ENCODE peak calls at places on chromosome 17, in ten cellular contexts. T is HCT116, C is omental fat pad, D is heart right ventricle, G is left lung, I is upper lobe of left lung, J is A549, X is upper lobe of right lung, L is heart left ventricle, K is HepG2. H is an unnamed sample.

GRCh38 chr17:83079766-83080616 is 582 bp downstream of the METRNL start:
- ATAC-seq in L (peak), T (peak), X (no peak), J (no peak), G (no peak), I (no peak), K (no peak), C (peak), D (no peak), H (peak)

GRCh38 chr17:17538417-17539391 is 42.5 kb upstream of the RASD1 start:
- ATAC-seq in G (peak), T (no peak), L (no peak), X (peak), J (peak), C (no peak), I (peak), K (peak), D (no peak), H (no peak)

GRCh38 chr17:15891348-15891747 is 53.6 kb upstream of the ADORA2B start:
- ATAC-seq in I (no peak), C (no peak), X (no peak), L (no peak), G (no peak), D (peak), T (no peak), K (no peak), J (no peak), H (no peak)

GRCh38 chr17:71440513-71440912 is 680.3 kb upstream of the SOX9 start:
- ATAC-seq in J (peak), C (no peak), X (no peak), L (no peak), T (peak), D (no peak), K (no peak), I (no peak), G (no peak), H (no peak)

GRCh38 chr17:77479372-77479781 is 338.6 kb downstream of the SEC14L1 start:
- ATAC-seq in L (no peak), G (no peak), X (no peak), K (no peak), T (no peak), I (no peak), D (no peak), J (no peak), C (no peak), H (no peak)

GRCh38 chr17:27529230-27529796 is 73.1 kb downstream of the KSR1 start:
- ATAC-seq in K (no peak), C (peak), D (no peak), J (peak), T (peak), G (peak), L (no peak), I (peak), X (peak), H (no peak)

GRCh38 chr17:28370744-28371103 is 617 bp upstream of the VTN start:
- ATAC-seq in C (no peak), X (no peak), I (no peak), K (no peak), T (no peak), G (no peak), J (no peak), L (no peak), D (no peak), H (no peak)

GRCh38 chr17:67993998-67994361 is 2.3 kb downstream of the C17orf58 start:
- ATAC-seq in L (peak), T (peak), C (no peak), I (no peak), G (peak), K (peak), J (peak), D (peak), X (peak), H (no peak)

GRCh38 chr17:31460226-31460721 is 68.8 kb downstream of the RAB11FIP4 start:
- ATAC-seq in K (peak), I (no peak), D (no peak), T (no peak), L (peak), G (no peak), C (no peak), X (no peak), J (no peak), H (no peak)

GRCh38 chr17:57355090-57355859 is 99.0 kb downstream of the MSI2 start:
- ATAC-seq in K (no peak), G (no peak), L (peak), C (no peak), T (no peak), D (peak), I (no peak), X (no peak), J (peak), H (no peak)

GRCh38 chr17:40316571-40317344 is 7.8 kb downstream of the RARA start:
- ATAC-seq in G (peak), C (no peak), I (peak), J (peak), X (peak), D (peak), L (peak), T (peak), K (peak), H (peak)

GRCh38 chr17:40072481-40073346 is 9.9 kb downstream of the THRA start:
- ATAC-seq in D (peak), K (peak), X (no peak), T (no peak), G (peak), C (no peak), I (no peak), J (peak), L (no peak), H (peak)

GRCh38 chr17:55238931-55239297 is 25.8 kb upstream of the HLF start:
- ATAC-seq in T (peak), K (peak), C (peak), J (peak), D (peak), G (peak), L (no peak), I (peak), X (peak), H (peak)

GRCh38 chr17:75574404-75575093 is 13.1 kb upstream of the MYO15B start:
- ATAC-seq in J (no peak), T (no peak), I (no peak), L (no peak), G (no peak), X (no peak), D (no peak), K (no peak), C (no peak), H (no peak)

GRCh38 chr17:73363788-73364522 is 52.2 kb upstream of the CDC42EP4 start:
- ATAC-seq in G (no peak), C (no peak), I (no peak), J (peak), K (peak), X (no peak), T (peak), L (no peak), D (no peak), H (no peak)

GRCh38 chr17:72122336-72122667 is 1.5 kb downstream of the SOX9 start:
- ATAC-seq in D (no peak), G (no peak), I (no peak), J (no peak), X (no peak), L (no peak), C (no peak), K (no peak), T (no peak), H (no peak)

GRCh38 chr17:15288859-15289258 is 23.7 kb upstream of the PMP22 start:
- ATAC-seq in D (no peak), X (no peak), I (no peak), T (no peak), G (no peak), L (no peak), C (no peak), J (no peak), K (no peak), H (no peak)

GRCh38 chr17:78053777-78054468 is 74.6 kb downstream of the TMC6 start:
- ATAC-seq in G (no peak), T (no peak), X (no peak), C (no peak), K (no peak), L (peak), D (no peak), I (no peak), J (no peak), H (no peak)

GRCh38 chr17:39150795-39151679 is at the start of gene PLXDC1:
- ATAC-seq in J (no peak), L (no peak), D (no peak), C (no peak), K (no peak), I (no peak), T (no peak), G (no peak), X (no peak), H (no peak)

GRCh38 chr17:54452666-54453348 is 447.8 kb upstream of the TOM1L1 start:
- ATAC-seq in K (no peak), J (no peak), T (no peak), G (no peak), D (no peak), C (peak), I (no peak), L (no peak), X (no peak), H (no peak)

GRCh38 chr17:50360716-50361115 is 12.3 kb downstream of the MRPL27 start:
- ATAC-seq in L (no peak), C (no peak), I (no peak), G (no peak), T (no peak), D (no peak), K (no peak), J (no peak), X (no peak), H (no peak)

GRCh38 chr17:76004750-76005262 is 4.2 kb downstream of the CDK3 start:
- ATAC-seq in K (no peak), L (no peak), T (no peak), C (peak), X (no peak), D (peak), J (no peak), G (no peak), I (no peak), H (no peak)

GRCh38 chr17:75861927-75862317 is 6.8 kb upstream of the WBP2 start:
- ATAC-seq in C (no peak), G (no peak), L (peak), J (peak), D (no peak), X (no peak), I (peak), K (peak), T (no peak), H (peak)

GRCh38 chr17:29929544-29930398 is at the start of gene SSH2:
- ATAC-seq in I (peak), L (peak), K (peak), G (peak), J (peak), X (peak), D (peak), C (peak), T (peak), H (peak)

GRCh38 chr17:19002805-19003542 is 1.6 kb downstream of the FAM83G start:
- ATAC-seq in G (no peak), T (no peak), K (no peak), C (no peak), J (peak), X (no peak), I (no peak), D (no peak), L (no peak), H (no peak)

GRCh38 chr17:80471922-80472321 is 4.5 kb downstream of the NPTX1 start:
- ATAC-seq in L (no peak), D (no peak), X (no peak), G (no peak), J (no peak), C (no peak), T (no peak), I (no peak), K (no peak), H (no peak)

GRCh38 chr17:17876959-17877547 is 40.3 kb upstream of the SREBF1 start:
- ATAC-seq in G (peak), K (no peak), T (no peak), L (peak), C (peak), I (peak), X (peak), J (no peak), D (peak), H (peak)

GRCh38 chr17:47830396-47830907 is 889 bp downstream of the MRPL10 start:
- ATAC-seq in I (no peak), C (no peak), T (no peak), G (no peak), L (no peak), J (no peak), X (no peak), K (no peak), D (no peak), H (no peak)

GRCh38 chr17:64974750-64975317 is 55.6 kb upstream of the LRRC37A3 start:
- ATAC-seq in X (no peak), T (peak), C (peak), K (peak), J (peak), D (no peak), G (peak), I (no peak), L (no peak), H (no peak)
- TF ChIP-seq CTCF in X (no peak), T (no peak), C (no peak), K (peak), J (no peak), D (no peak), G (no peak), I (no peak), L (no peak), H (no peak)

GRCh38 chr17:51657224-51657623 is 396.9 kb downstream of the UTP18 start:
- ATAC-seq in I (no peak), G (no peak), X (no peak), J (no peak), L (no peak), K (no peak), T (no peak), D (no peak), C (no peak), H (no peak)

GRCh38 chr17:51652529-51652928 is 392.2 kb downstream of the UTP18 start:
- ATAC-seq in J (no peak), C (no peak), D (no peak), I (no peak), G (no peak), X (no peak), K (no peak), T (no peak), L (no peak), H (no peak)

GRCh38 chr17:51650772-51651171 is 390.4 kb downstream of the UTP18 start:
- ATAC-seq in T (no peak), L (no peak), J (no peak), K (no peak), I (no peak), G (no peak), C (no peak), X (no peak), D (no peak), H (no peak)

GRCh38 chr17:51651513-51652298 is 391.4 kb downstream of the UTP18 start:
- ATAC-seq in C (peak), D (no peak), J (no peak), K (no peak), X (no peak), T (no peak), I (no peak), L (no peak), G (no peak), H (no peak)

GRCh38 chr17:51653902-51654301 is 393.6 kb downstream of the UTP18 start:
- ATAC-seq in T (peak), K (no peak), G (no peak), I (no peak), X (no peak), J (peak), D (no peak), L (no peak), C (no peak), H (no peak)
- TF ChIP-seq CTCF in T (no peak), K (no peak), G (no peak), I (no peak), X (no peak), J (no peak), D (no peak), L (no peak), C (no peak), H (no peak)

DNA sequence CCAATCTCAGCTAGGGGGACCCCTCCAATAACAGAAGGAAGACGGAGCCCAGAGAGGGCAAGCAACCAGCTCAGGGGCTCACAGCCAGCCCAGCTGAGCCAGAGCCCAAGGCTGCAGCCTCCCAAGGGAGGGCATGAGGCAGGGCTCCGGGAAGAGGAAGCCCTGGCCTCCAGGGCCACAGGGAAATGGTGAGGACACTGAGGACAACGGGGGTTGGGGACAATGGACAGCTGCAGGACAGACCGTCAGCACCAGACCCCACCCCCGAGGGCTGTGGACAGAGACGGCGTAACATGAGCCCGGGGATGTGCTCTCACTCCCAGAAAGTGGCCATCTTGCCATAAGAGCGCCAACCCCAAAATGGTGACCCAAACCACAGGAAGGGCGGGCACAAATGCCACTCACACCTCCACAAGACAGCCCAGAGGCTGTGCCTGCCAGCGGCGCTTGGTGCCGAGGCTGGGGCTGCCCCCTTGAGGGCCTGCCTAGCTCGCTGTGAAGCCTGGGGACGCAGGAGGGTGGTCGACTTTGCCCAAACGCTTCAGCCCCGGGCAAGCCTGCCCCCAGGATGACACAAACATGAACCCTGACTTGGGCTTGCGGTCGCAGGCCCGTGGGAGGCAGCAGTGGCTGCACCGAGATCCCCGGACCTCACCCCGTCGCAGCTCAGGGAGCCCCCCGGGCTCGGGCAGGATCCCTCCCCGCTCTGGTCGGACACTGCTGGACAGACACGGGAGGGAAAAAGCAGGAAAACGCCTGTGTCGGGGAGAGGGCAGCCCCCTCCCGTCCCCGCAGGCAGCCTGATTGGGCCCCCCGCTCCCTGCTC is 10.5 kb downstream of the PIMREG start:
- ATAC-seq in G (no peak), D (no peak), J (no peak), L (no peak), X (no peak), T (no peak), I (no peak), C (no peak), K (no peak), H (no peak)
- TF ChIP-seq CTCF in G (no peak), D (no peak), J (no peak), L (no peak), X (no peak), T (no peak), I (no peak), C (no peak), K (no peak), H (no peak)

GRCh38 chr17:9256361-9256943 is 235.1 kb downstream of the NTN1 start:
- ATAC-seq in C (no peak), K (no peak), J (no peak), D (no peak), X (no peak), T (no peak), G (no peak), I (no peak), L (no peak), H (no peak)
- TF ChIP-seq CTCF in C (no peak), K (no peak), J (no peak), D (no peak), X (peak), T (no peak), G (no peak), I (no peak), L (no peak), H (no peak)

DNA sequence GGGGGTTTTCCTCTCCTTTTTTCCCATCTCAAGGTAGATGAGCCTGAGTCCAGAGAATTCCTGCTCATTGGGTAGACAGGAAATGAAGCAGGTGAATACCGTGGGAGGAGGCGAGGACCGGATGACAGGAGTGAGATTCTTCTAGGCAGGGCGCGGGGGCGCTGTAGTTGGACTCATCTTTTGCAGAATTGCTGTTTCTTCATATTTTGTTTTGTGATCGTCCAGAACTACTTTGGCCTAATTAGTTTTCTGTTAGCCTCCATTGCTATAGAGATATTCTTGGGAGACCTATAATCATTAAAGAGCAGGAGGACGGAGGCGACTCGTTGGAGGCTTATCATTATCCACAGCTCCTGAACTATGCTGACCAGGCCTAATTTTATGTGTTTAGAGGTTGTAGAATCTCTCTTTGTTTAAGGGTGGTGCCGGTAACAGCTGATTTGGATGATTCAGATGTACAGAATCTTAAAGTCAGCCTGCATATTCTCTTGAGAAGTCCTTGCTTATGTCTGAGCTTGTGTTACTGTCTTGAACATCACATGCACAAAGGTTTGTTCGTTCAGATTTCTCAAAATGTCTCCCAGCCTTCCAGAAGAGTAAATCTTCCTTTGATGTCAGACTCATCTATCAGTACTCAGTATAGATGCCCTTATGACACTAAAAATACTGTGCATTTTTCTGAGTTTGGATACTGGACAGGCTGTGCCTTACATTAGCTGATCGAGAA is 741 bp downstream of the ATP6V0A1 start:
- ATAC-seq in D (peak), T (peak), G (peak), I (peak), K (peak), X (peak), J (peak), C (peak), L (peak), H (peak)
- TF ChIP-seq CTCF in D (peak), T (peak), G (no peak), I (no peak), K (peak), X (peak), J (peak), C (no peak), L (no peak), H (peak)

DNA sequence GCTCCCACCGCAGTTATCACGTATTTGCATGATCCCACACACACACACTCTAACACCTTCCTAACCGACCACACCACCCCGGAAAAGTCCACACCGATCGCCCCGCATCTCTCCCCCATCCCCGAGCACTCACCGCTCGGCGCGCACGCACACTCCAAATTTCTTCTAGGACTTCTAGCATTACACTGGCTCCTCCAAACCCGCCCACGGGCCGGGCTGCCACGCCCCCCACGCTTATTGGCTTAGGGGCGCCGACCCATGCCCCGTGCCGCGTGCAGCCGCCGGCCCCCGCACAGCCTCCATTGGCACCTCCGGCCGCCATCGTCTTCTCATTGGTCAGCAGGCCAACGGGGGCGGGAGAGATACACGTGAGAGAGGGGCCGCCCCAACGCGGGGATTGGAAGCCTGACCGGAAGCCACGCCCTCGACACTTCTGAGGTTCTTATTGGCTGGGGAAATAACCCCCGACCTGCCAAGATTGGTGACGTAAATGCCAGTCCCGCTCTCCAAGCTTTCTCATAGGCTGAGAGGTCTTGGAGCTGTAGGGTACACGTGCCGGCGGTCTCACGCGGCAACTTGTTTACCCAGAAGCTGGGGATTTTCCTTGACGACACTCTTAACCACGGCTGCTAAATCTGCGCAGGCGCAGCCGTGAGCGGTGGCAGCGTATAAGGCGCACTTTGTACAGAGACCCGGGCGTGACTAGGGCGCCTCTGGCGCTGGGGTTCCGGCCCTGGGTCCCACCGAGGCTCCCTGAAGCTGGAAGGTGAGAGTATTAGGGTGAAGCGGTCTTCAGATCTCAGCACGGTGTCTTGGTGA is 4.2 kb upstream of the PER1 start:
- ATAC-seq in G (peak), L (peak), J (peak), I (peak), T (peak), C (peak), K (peak), D (peak), X (peak), H (peak)
- TF ChIP-seq CTCF in G (no peak), L (no peak), J (no peak), I (peak), T (no peak), C (no peak), K (peak), D (no peak), X (peak), H (no peak)

H was measured in gastroesophageal sphincter.